ENCODE peak calls at places on chromosomes 2 and 18, in eight cellular contexts. K is NCI-H774; Q is CD8-positive, alpha-beta T cell; P is T-helper 22 cell; I is GF-D8; F is GM04504; Z is left cardiac atrium; Y is upper lobe of right lung. G is an unnamed sample.

GRCh38 chr2:28636491-28636890 is 115.1 kb upstream of the PPP1CB start:
- DNase-seq in K (no peak), Q (no peak), P (no peak), I (no peak), F (no peak), Z (no peak), Y (no peak), G (no peak)

GRCh38 chr2:218342837-218343236 is 13.8 kb upstream of the CATIP start:
- DNase-seq in K (no peak), Q (no peak), P (no peak), I (no peak), F (no peak), Z (no peak), Y (no peak), G (no peak)

GRCh38 chr2:55357907-55358306 is 61.7 kb downstream of the CCDC88A start:
- DNase-seq in K (no peak), Q (no peak), P (no peak), I (no peak), F (no peak), Z (no peak), Y (no peak), G (no peak)

GRCh38 chr18:45379903-45380302 is 235.4 kb upstream of the SLC14A2 start:
- DNase-seq in K (no peak), Q (no peak), P (no peak), I (no peak), F (no peak), Z (no peak), Y (no peak), G (no peak)

GRCh38 chr2:1453561-1453960 is 40.3 kb downstream of the TPO start:
- DNase-seq in K (no peak), Q (no peak), P (no peak), I (no peak), F (no peak), Z (no peak), Y (no peak), G (no peak)

GRCh38 chr2:144165599-144166250 is 354.2 kb downstream of the ZEB2 start:
- DNase-seq in K (no peak), Q (no peak), P (no peak), I (no peak), F (no peak), Z (no peak), Y (no peak), G (no peak)

GRCh38 chr2:134398300-134398699 is 144.4 kb downstream of the MGAT5 start:
- DNase-seq in K (no peak), Q (no peak), P (no peak), I (no peak), F (peak), Z (no peak), Y (no peak), G (no peak)

GRCh38 chr2:149143734-149144133 is 105.2 kb downstream of the LYPD6B start:
- DNase-seq in K (no peak), Q (no peak), P (no peak), I (no peak), F (no peak), Z (no peak), Y (no peak), G (no peak)

G was measured in natural killer cell.